ENCODE peak calls at places on chromosomes 5 and 9, in seven cellular contexts. One of them, this sample, is unnamed.

GRCh38 chr9:93092171-93092991 is 3.6 kb upstream of the CARD19 start:
- DNase-seq in stimulated activated CD4-positive, alpha-beta T cell treated with anti-CD3 and anti-CD28 coated beads, Interleukin-2, amount 100 ng/mL, for 48 hours: no peak
- DNase-seq in progenitor cell of endocrine pancreas: no peak
- DNase-seq in endothelial cell: no peak
- DNase-seq in esophagus squamous epithelium: no peak
- DNase-seq in NCI-H1417: no peak
- DNase-seq in foreskin fibroblast: no peak
- DNase-seq in this sample: no peak

GRCh38 chr5:107388111-107388861 is 282.5 kb downstream of the EFNA5 start:
- DNase-seq in progenitor cell of endocrine pancreas: no peak
- DNase-seq in stimulated activated CD4-positive, alpha-beta T cell treated with anti-CD3 and anti-CD28 coated beads, Interleukin-2, amount 100 ng/mL, for 48 hours: no peak
- DNase-seq in NCI-H1417: no peak
- DNase-seq in endothelial cell: no peak
- DNase-seq in esophagus squamous epithelium: no peak
- DNase-seq in foreskin fibroblast: peak; percentile 89
- DNase-seq in this sample: peak; percentile 55

GRCh38 chr9:112569186-112569585 is 82.6 kb downstream of the KIAA1958 start:
- DNase-seq in NCI-H1417: no peak
- DNase-seq in stimulated activated CD4-positive, alpha-beta T cell treated with anti-CD3 and anti-CD28 coated beads, Interleukin-2, amount 100 ng/mL, for 48 hours: no peak
- DNase-seq in foreskin fibroblast: peak; percentile 90
- DNase-seq in endothelial cell: no peak
- DNase-seq in progenitor cell of endocrine pancreas: no peak
- DNase-seq in esophagus squamous epithelium: no peak
- DNase-seq in this sample: no peak

GRCh38 chr5:129541648-129542251 is 81.7 kb downstream of the ADAMTS19 start:
- DNase-seq in esophagus squamous epithelium: no peak
- DNase-seq in foreskin fibroblast: peak; percentile 3
- DNase-seq in stimulated activated CD4-positive, alpha-beta T cell treated with anti-CD3 and anti-CD28 coated beads, Interleukin-2, amount 100 ng/mL, for 48 hours: no peak
- DNase-seq in NCI-H1417: no peak
- DNase-seq in endothelial cell: no peak
- DNase-seq in progenitor cell of endocrine pancreas: no peak
- DNase-seq in this sample: peak; percentile 13

GRCh38 chr5:148374693-148375360 is 8.9 kb upstream of the FBXO38 start:
- DNase-seq in esophagus squamous epithelium: no peak
- DNase-seq in stimulated activated CD4-positive, alpha-beta T cell treated with anti-CD3 and anti-CD28 coated beads, Interleukin-2, amount 100 ng/mL, for 48 hours: no peak
- DNase-seq in endothelial cell: peak; percentile 53
- DNase-seq in NCI-H1417: peak; percentile 46
- DNase-seq in progenitor cell of endocrine pancreas: no peak
- DNase-seq in foreskin fibroblast: peak; percentile 47
- DNase-seq in this sample: peak; percentile 88

GRCh38 chr9:36559036-36559695 is 13.5 kb upstream of the MELK start:
- DNase-seq in progenitor cell of endocrine pancreas: no peak
- DNase-seq in foreskin fibroblast: no peak
- DNase-seq in stimulated activated CD4-positive, alpha-beta T cell treated with anti-CD3 and anti-CD28 coated beads, Interleukin-2, amount 100 ng/mL, for 48 hours: no peak
- DNase-seq in esophagus squamous epithelium: no peak
- DNase-seq in NCI-H1417: no peak
- DNase-seq in endothelial cell: no peak
- DNase-seq in this sample: peak; percentile 59

GRCh38 chr5:136511046-136511445 is 145.7 kb upstream of the TRPC7 start:
- DNase-seq in endothelial cell: no peak
- DNase-seq in esophagus squamous epithelium: no peak
- DNase-seq in NCI-H1417: no peak
- DNase-seq in stimulated activated CD4-positive, alpha-beta T cell treated with anti-CD3 and anti-CD28 coated beads, Interleukin-2, amount 100 ng/mL, for 48 hours: no peak
- DNase-seq in foreskin fibroblast: no peak
- DNase-seq in progenitor cell of endocrine pancreas: no peak
- DNase-seq in this sample: no peak

GRCh38 chr5:95712347-95712958 is 18.7 kb upstream of the RHOBTB3 start:
- DNase-seq in esophagus squamous epithelium: no peak
- DNase-seq in progenitor cell of endocrine pancreas: no peak
- DNase-seq in endothelial cell: no peak
- DNase-seq in NCI-H1417: peak; percentile 33
- DNase-seq in stimulated activated CD4-positive, alpha-beta T cell treated with anti-CD3 and anti-CD28 coated beads, Interleukin-2, amount 100 ng/mL, for 48 hours: peak; percentile 35
- DNase-seq in foreskin fibroblast: peak; percentile 65
- DNase-seq in this sample: peak; percentile 38

GRCh38 chr5:94375801-94376200 is 242.6 kb downstream of the KIAA0825 start:
- DNase-seq in esophagus squamous epithelium: no peak
- DNase-seq in NCI-H1417: no peak
- DNase-seq in stimulated activated CD4-positive, alpha-beta T cell treated with anti-CD3 and anti-CD28 coated beads, Interleukin-2, amount 100 ng/mL, for 48 hours: no peak
- DNase-seq in progenitor cell of endocrine pancreas: no peak
- DNase-seq in foreskin fibroblast: peak; percentile 10
- DNase-seq in endothelial cell: no peak
- DNase-seq in this sample: no peak

GRCh38 chr9:93194584-93194983 is 10.6 kb downstream of the WNK2 start:
- DNase-seq in foreskin fibroblast: no peak
- DNase-seq in NCI-H1417: peak; percentile 4
- DNase-seq in progenitor cell of endocrine pancreas: no peak
- DNase-seq in endothelial cell: no peak
- DNase-seq in esophagus squamous epithelium: no peak
- DNase-seq in stimulated activated CD4-positive, alpha-beta T cell treated with anti-CD3 and anti-CD28 coated beads, Interleukin-2, amount 100 ng/mL, for 48 hours: no peak
- DNase-seq in this sample: no peak

GRCh38 chr5:149271717-149272558 is at the start of gene AFAP1L1:
- DNase-seq in progenitor cell of endocrine pancreas: peak; percentile 19
- DNase-seq in endothelial cell: peak; percentile 78
- DNase-seq in NCI-H1417: peak; percentile 53
- DNase-seq in stimulated activated CD4-positive, alpha-beta T cell treated with anti-CD3 and anti-CD28 coated beads, Interleukin-2, amount 100 ng/mL, for 48 hours: no peak
- DNase-seq in esophagus squamous epithelium: no peak
- DNase-seq in foreskin fibroblast: peak; percentile 53
- DNase-seq in this sample: peak; percentile 74

GRCh38 chr9:81559197-81559596 is 130.2 kb downstream of the TLE1 start:
- DNase-seq in progenitor cell of endocrine pancreas: no peak
- DNase-seq in foreskin fibroblast: no peak
- DNase-seq in endothelial cell: no peak
- DNase-seq in NCI-H1417: no peak
- DNase-seq in esophagus squamous epithelium: no peak
- DNase-seq in stimulated activated CD4-positive, alpha-beta T cell treated with anti-CD3 and anti-CD28 coated beads, Interleukin-2, amount 100 ng/mL, for 48 hours: no peak
- DNase-seq in this sample: no peak

GRCh38 chr5:66642538-66642937 is 46.3 kb downstream of the MAST4 start:
- DNase-seq in NCI-H1417: no peak
- DNase-seq in foreskin fibroblast: no peak
- DNase-seq in stimulated activated CD4-positive, alpha-beta T cell treated with anti-CD3 and anti-CD28 coated beads, Interleukin-2, amount 100 ng/mL, for 48 hours: no peak
- DNase-seq in endothelial cell: no peak
- DNase-seq in esophagus squamous epithelium: no peak
- DNase-seq in progenitor cell of endocrine pancreas: no peak
- DNase-seq in this sample: no peak

GRCh38 chr9:123927625-123928308 is 2.2 kb downstream of the DENND1A start:
- DNase-seq in esophagus squamous epithelium: no peak
- DNase-seq in endothelial cell: no peak
- DNase-seq in NCI-H1417: no peak
- DNase-seq in progenitor cell of endocrine pancreas: no peak
- DNase-seq in foreskin fibroblast: peak; percentile 37
- DNase-seq in stimulated activated CD4-positive, alpha-beta T cell treated with anti-CD3 and anti-CD28 coated beads, Interleukin-2, amount 100 ng/mL, for 48 hours: no peak
- DNase-seq in this sample: no peak

GRCh38 chr5:146109379-146109778 is 4.0 kb upstream of the PLAC8L1 start:
- DNase-seq in endothelial cell: no peak
- DNase-seq in foreskin fibroblast: no peak
- DNase-seq in esophagus squamous epithelium: no peak
- DNase-seq in stimulated activated CD4-positive, alpha-beta T cell treated with anti-CD3 and anti-CD28 coated beads, Interleukin-2, amount 100 ng/mL, for 48 hours: no peak
- DNase-seq in NCI-H1417: no peak
- DNase-seq in progenitor cell of endocrine pancreas: no peak
- DNase-seq in this sample: no peak

GRCh38 chr9:74821636-74822035 is 66.1 kb downstream of the TRPM6 start:
- DNase-seq in endothelial cell: no peak
- DNase-seq in stimulated activated CD4-positive, alpha-beta T cell treated with anti-CD3 and anti-CD28 coated beads, Interleukin-2, amount 100 ng/mL, for 48 hours: no peak
- DNase-seq in esophagus squamous epithelium: no peak
- DNase-seq in progenitor cell of endocrine pancreas: no peak
- DNase-seq in foreskin fibroblast: no peak
- DNase-seq in NCI-H1417: no peak
- DNase-seq in this sample: no peak

GRCh38 chr5:132772291-132773070 is 4.6 kb downstream of the SEPTIN8 start:
- DNase-seq in progenitor cell of endocrine pancreas: no peak
- DNase-seq in NCI-H1417: no peak
- DNase-seq in endothelial cell: no peak
- DNase-seq in esophagus squamous epithelium: no peak
- DNase-seq in stimulated activated CD4-positive, alpha-beta T cell treated with anti-CD3 and anti-CD28 coated beads, Interleukin-2, amount 100 ng/mL, for 48 hours: no peak
- DNase-seq in foreskin fibroblast: no peak
- DNase-seq in this sample: no peak

GRCh38 chr5:170885281-170885680 is 23.5 kb downstream of the RANBP17 start:
- DNase-seq in stimulated activated CD4-positive, alpha-beta T cell treated with anti-CD3 and anti-CD28 coated beads, Interleukin-2, amount 100 ng/mL, for 48 hours: no peak
- DNase-seq in esophagus squamous epithelium: no peak
- DNase-seq in progenitor cell of endocrine pancreas: no peak
- DNase-seq in foreskin fibroblast: no peak
- DNase-seq in endothelial cell: no peak
- DNase-seq in NCI-H1417: no peak
- DNase-seq in this sample: no peak

GRCh38 chr5:124480964-124481363 is 265.5 kb downstream of the ZNF608 start:
- DNase-seq in esophagus squamous epithelium: no peak
- DNase-seq in stimulated activated CD4-positive, alpha-beta T cell treated with anti-CD3 and anti-CD28 coated beads, Interleukin-2, amount 100 ng/mL, for 48 hours: no peak
- DNase-seq in foreskin fibroblast: no peak
- DNase-seq in NCI-H1417: no peak
- DNase-seq in endothelial cell: no peak
- DNase-seq in progenitor cell of endocrine pancreas: no peak
- DNase-seq in this sample: no peak

GRCh38 chr5:86199287-86199686 is 418.5 kb upstream of the COX7C start:
- DNase-seq in foreskin fibroblast: no peak
- DNase-seq in progenitor cell of endocrine pancreas: no peak
- DNase-seq in esophagus squamous epithelium: no peak
- DNase-seq in NCI-H1417: no peak
- DNase-seq in stimulated activated CD4-positive, alpha-beta T cell treated with anti-CD3 and anti-CD28 coated beads, Interleukin-2, amount 100 ng/mL, for 48 hours: no peak
- DNase-seq in endothelial cell: no peak
- DNase-seq in this sample: no peak

GRCh38 chr5:180112101-180112861 is 40.7 kb upstream of the RNF130 start:
- DNase-seq in NCI-H1417: no peak
- DNase-seq in foreskin fibroblast: no peak
- DNase-seq in endothelial cell: no peak
- DNase-seq in stimulated activated CD4-positive, alpha-beta T cell treated with anti-CD3 and anti-CD28 coated beads, Interleukin-2, amount 100 ng/mL, for 48 hours: no peak
- DNase-seq in progenitor cell of endocrine pancreas: no peak
- DNase-seq in esophagus squamous epithelium: no peak
- DNase-seq in this sample: no peak

GRCh38 chr9:7799234-7799933 is at the start of gene DMAC1:
- DNase-seq in endothelial cell: peak; percentile 74
- DNase-seq in stimulated activated CD4-positive, alpha-beta T cell treated with anti-CD3 and anti-CD28 coated beads, Interleukin-2, amount 100 ng/mL, for 48 hours: peak; percentile 71
- DNase-seq in NCI-H1417: peak; percentile 80
- DNase-seq in esophagus squamous epithelium: peak; percentile 36
- DNase-seq in progenitor cell of endocrine pancreas: peak; percentile 58
- DNase-seq in foreskin fibroblast: peak; percentile 82
- DNase-seq in this sample: peak; percentile 94

GRCh38 chr9:20236676-20237075 is 385.6 kb downstream of the MLLT3 start:
- DNase-seq in NCI-H1417: no peak
- DNase-seq in progenitor cell of endocrine pancreas: peak; percentile 14
- DNase-seq in foreskin fibroblast: no peak
- DNase-seq in stimulated activated CD4-positive, alpha-beta T cell treated with anti-CD3 and anti-CD28 coated beads, Interleukin-2, amount 100 ng/mL, for 48 hours: no peak
- DNase-seq in endothelial cell: no peak
- DNase-seq in esophagus squamous epithelium: no peak
- DNase-seq in this sample: no peak

GRCh38 chr9:76365028-76365427 is 29.2 kb downstream of the RFK start:
- DNase-seq in endothelial cell: no peak
- DNase-seq in progenitor cell of endocrine pancreas: no peak
- DNase-seq in esophagus squamous epithelium: no peak
- DNase-seq in NCI-H1417: no peak
- DNase-seq in foreskin fibroblast: peak; percentile 18
- DNase-seq in stimulated activated CD4-positive, alpha-beta T cell treated with anti-CD3 and anti-CD28 coated beads, Interleukin-2, amount 100 ng/mL, for 48 hours: no peak
- DNase-seq in this sample: peak; percentile 5

GRCh38 chr5:179382486-179382885 is 37.2 kb upstream of the ADAMTS2 start:
- DNase-seq in progenitor cell of endocrine pancreas: no peak
- DNase-seq in stimulated activated CD4-positive, alpha-beta T cell treated with anti-CD3 and anti-CD28 coated beads, Interleukin-2, amount 100 ng/mL, for 48 hours: no peak
- DNase-seq in esophagus squamous epithelium: no peak
- DNase-seq in foreskin fibroblast: no peak
- DNase-seq in endothelial cell: no peak
- DNase-seq in NCI-H1417: no peak
- DNase-seq in this sample: no peak

GRCh38 chr5:74390822-74391221 is 249.7 kb downstream of the ENC1 start:
- DNase-seq in foreskin fibroblast: no peak
- DNase-seq in esophagus squamous epithelium: no peak
- DNase-seq in NCI-H1417: no peak
- DNase-seq in endothelial cell: no peak
- DNase-seq in progenitor cell of endocrine pancreas: no peak
- DNase-seq in stimulated activated CD4-positive, alpha-beta T cell treated with anti-CD3 and anti-CD28 coated beads, Interleukin-2, amount 100 ng/mL, for 48 hours: no peak
- DNase-seq in this sample: no peak